ENCODE peak calls at places on chromosomes 7 and 10, in nine cellular contexts. One of them, this sample, is unnamed.

GRCh38 chr7:141366098-141366621 is 185.1 kb upstream of the AGK start:
- DNase-seq in NCI-H748 treated with DMSO at 0.1 percent for 48 hours: no peak
- DNase-seq in cerebellum: no peak
- DNase-seq in T-helper 2 cell: no peak
- DNase-seq in trophoblast cell: no peak
- DNase-seq in amniotic stem cell: no peak
- DNase-seq in left lobe of liver: no peak
- DNase-seq in NCI-H1436: no peak
- DNase-seq in iris pigment epithelial cell: no peak
- DNase-seq in this sample: no peak

GRCh38 chr7:112619343-112619742 is 138.6 kb downstream of the LSMEM1 start:
- DNase-seq in T-helper 2 cell: no peak
- DNase-seq in left lobe of liver: no peak
- DNase-seq in amniotic stem cell: no peak
- DNase-seq in NCI-H1436: no peak
- DNase-seq in iris pigment epithelial cell: no peak
- DNase-seq in NCI-H748 treated with DMSO at 0.1 percent for 48 hours: no peak
- DNase-seq in cerebellum: no peak
- DNase-seq in trophoblast cell: no peak
- DNase-seq in this sample: no peak

GRCh38 chr10:110845756-110846620 is 25.7 kb upstream of the PDCD4 start:
- DNase-seq in NCI-H1436: peak; percentile 89
- DNase-seq in iris pigment epithelial cell: no peak
- DNase-seq in trophoblast cell: no peak
- DNase-seq in left lobe of liver: peak; percentile 91
- DNase-seq in cerebellum: no peak
- DNase-seq in T-helper 2 cell: no peak
- DNase-seq in amniotic stem cell: no peak
- DNase-seq in NCI-H748 treated with DMSO at 0.1 percent for 48 hours: no peak
- DNase-seq in this sample: peak; percentile 45

GRCh38 chr7:75879771-75880184 is 944 bp downstream of the RHBDD2 start:
- DNase-seq in trophoblast cell: peak; percentile 81
- DNase-seq in iris pigment epithelial cell: peak; percentile 85
- DNase-seq in cerebellum: peak; percentile 23
- DNase-seq in amniotic stem cell: peak; percentile 4
- DNase-seq in left lobe of liver: no peak
- DNase-seq in NCI-H748 treated with DMSO at 0.1 percent for 48 hours: no peak
- DNase-seq in NCI-H1436: no peak
- DNase-seq in T-helper 2 cell: peak; percentile 95
- DNase-seq in this sample: no peak

GRCh38 chr7:50805425-50806130 is 22.9 kb upstream of the GRB10 start:
- DNase-seq in NCI-H1436: peak; percentile 24
- DNase-seq in trophoblast cell: no peak
- DNase-seq in left lobe of liver: no peak
- DNase-seq in amniotic stem cell: no peak
- DNase-seq in T-helper 2 cell: no peak
- DNase-seq in NCI-H748 treated with DMSO at 0.1 percent for 48 hours: no peak
- DNase-seq in cerebellum: no peak
- DNase-seq in iris pigment epithelial cell: no peak
- DNase-seq in this sample: no peak

GRCh38 chr7:50534690-50535290 is 30.4 kb downstream of the DDC start:
- DNase-seq in left lobe of liver: no peak
- DNase-seq in NCI-H748 treated with DMSO at 0.1 percent for 48 hours: no peak
- DNase-seq in T-helper 2 cell: peak; percentile 73
- DNase-seq in amniotic stem cell: peak; percentile 92
- DNase-seq in NCI-H1436: no peak
- DNase-seq in cerebellum: no peak
- DNase-seq in iris pigment epithelial cell: peak; percentile 99
- DNase-seq in trophoblast cell: peak; percentile 98
- DNase-seq in this sample: no peak

GRCh38 chr7:102222445-102222844 is 64.2 kb upstream of the SH2B2 start:
- DNase-seq in T-helper 2 cell: no peak
- DNase-seq in left lobe of liver: no peak
- DNase-seq in iris pigment epithelial cell: peak; percentile 23
- DNase-seq in amniotic stem cell: no peak
- DNase-seq in NCI-H748 treated with DMSO at 0.1 percent for 48 hours: no peak
- DNase-seq in cerebellum: no peak
- DNase-seq in NCI-H1436: no peak
- DNase-seq in trophoblast cell: peak; percentile 84
- DNase-seq in this sample: no peak

GRCh38 chr7:436367-437128 is 83.1 kb downstream of the PDGFA start:
- DNase-seq in cerebellum: no peak
- DNase-seq in trophoblast cell: no peak
- DNase-seq in amniotic stem cell: no peak
- DNase-seq in NCI-H1436: no peak
- DNase-seq in NCI-H748 treated with DMSO at 0.1 percent for 48 hours: no peak
- DNase-seq in left lobe of liver: no peak
- DNase-seq in T-helper 2 cell: no peak
- DNase-seq in iris pigment epithelial cell: no peak
- DNase-seq in this sample: no peak

GRCh38 chr10:47264797-47265281 is 35.2 kb upstream of the GDF10 start:
- DNase-seq in trophoblast cell: peak; percentile 10
- DNase-seq in left lobe of liver: peak; percentile 28
- DNase-seq in T-helper 2 cell: no peak
- DNase-seq in cerebellum: no peak
- DNase-seq in NCI-H1436: no peak
- DNase-seq in NCI-H748 treated with DMSO at 0.1 percent for 48 hours: no peak
- DNase-seq in amniotic stem cell: no peak
- DNase-seq in iris pigment epithelial cell: no peak
- DNase-seq in this sample: no peak

GRCh38 chr10:120948889-120949382 is 97.8 kb downstream of the WDR11 start:
- DNase-seq in cerebellum: peak; percentile 50
- DNase-seq in T-helper 2 cell: peak; percentile 71
- DNase-seq in iris pigment epithelial cell: peak; percentile 64
- DNase-seq in amniotic stem cell: peak; percentile 64
- DNase-seq in NCI-H1436: no peak
- DNase-seq in left lobe of liver: peak; percentile 58
- DNase-seq in trophoblast cell: peak; percentile 82
- DNase-seq in NCI-H748 treated with DMSO at 0.1 percent for 48 hours: no peak
- DNase-seq in this sample: no peak

GRCh38 chr7:24665564-24666294 is 91.5 kb downstream of the GSDME start:
- DNase-seq in iris pigment epithelial cell: peak; percentile 56
- DNase-seq in cerebellum: peak; percentile 5
- DNase-seq in amniotic stem cell: peak; percentile 14
- DNase-seq in T-helper 2 cell: peak; percentile 54
- DNase-seq in trophoblast cell: peak; percentile 72
- DNase-seq in left lobe of liver: no peak
- DNase-seq in NCI-H748 treated with DMSO at 0.1 percent for 48 hours: peak; percentile 57
- DNase-seq in NCI-H1436: peak; percentile 21
- DNase-seq in this sample: peak; percentile 57

GRCh38 chr10:119693262-119693957 is 32.4 kb upstream of the INPP5F start:
- DNase-seq in NCI-H1436: no peak
- DNase-seq in amniotic stem cell: no peak
- DNase-seq in left lobe of liver: no peak
- DNase-seq in iris pigment epithelial cell: peak; percentile 36
- DNase-seq in cerebellum: no peak
- DNase-seq in T-helper 2 cell: no peak
- DNase-seq in NCI-H748 treated with DMSO at 0.1 percent for 48 hours: no peak
- DNase-seq in trophoblast cell: no peak
- DNase-seq in this sample: no peak

GRCh38 chr7:137948845-137949330 is 53.0 kb downstream of the CREB3L2 start:
- DNase-seq in left lobe of liver: no peak
- DNase-seq in NCI-H748 treated with DMSO at 0.1 percent for 48 hours: no peak
- DNase-seq in iris pigment epithelial cell: no peak
- DNase-seq in cerebellum: no peak
- DNase-seq in T-helper 2 cell: no peak
- DNase-seq in amniotic stem cell: no peak
- DNase-seq in trophoblast cell: no peak
- DNase-seq in NCI-H1436: no peak
- DNase-seq in this sample: no peak

GRCh38 chr10:117188399-117188798 is 8.9 kb upstream of the KCNK18 start:
- DNase-seq in cerebellum: no peak
- DNase-seq in left lobe of liver: no peak
- DNase-seq in iris pigment epithelial cell: no peak
- DNase-seq in T-helper 2 cell: no peak
- DNase-seq in NCI-H1436: no peak
- DNase-seq in trophoblast cell: no peak
- DNase-seq in amniotic stem cell: no peak
- DNase-seq in NCI-H748 treated with DMSO at 0.1 percent for 48 hours: no peak
- DNase-seq in this sample: no peak

GRCh38 chr7:66641526-66641871 is 12.8 kb downstream of the KCTD7 start:
- DNase-seq in T-helper 2 cell: no peak
- DNase-seq in trophoblast cell: no peak
- DNase-seq in amniotic stem cell: no peak
- DNase-seq in iris pigment epithelial cell: no peak
- DNase-seq in cerebellum: no peak
- DNase-seq in left lobe of liver: no peak
- DNase-seq in NCI-H1436: no peak
- DNase-seq in NCI-H748 treated with DMSO at 0.1 percent for 48 hours: no peak
- DNase-seq in this sample: no peak

GRCh38 chr7:138000081-138000701 is 1.7 kb downstream of the CREB3L2 start:
- DNase-seq in left lobe of liver: peak; percentile 55
- DNase-seq in iris pigment epithelial cell: peak; percentile 97
- DNase-seq in NCI-H748 treated with DMSO at 0.1 percent for 48 hours: no peak
- DNase-seq in T-helper 2 cell: peak; percentile 11
- DNase-seq in trophoblast cell: peak; percentile 92
- DNase-seq in NCI-H1436: no peak
- DNase-seq in amniotic stem cell: peak; percentile 71
- DNase-seq in cerebellum: no peak
- DNase-seq in this sample: no peak

GRCh38 chr7:26155531-26156375 is 3.8 kb downstream of the NFE2L3 start:
- DNase-seq in cerebellum: no peak
- DNase-seq in iris pigment epithelial cell: peak; percentile 80
- DNase-seq in amniotic stem cell: no peak
- DNase-seq in left lobe of liver: no peak
- DNase-seq in T-helper 2 cell: no peak
- DNase-seq in NCI-H748 treated with DMSO at 0.1 percent for 48 hours: no peak
- DNase-seq in trophoblast cell: peak; percentile 44
- DNase-seq in NCI-H1436: no peak
- DNase-seq in this sample: no peak

GRCh38 chr7:80453699-80454340 is 58.0 kb downstream of the GNAT3 start:
- DNase-seq in iris pigment epithelial cell: peak; percentile 50
- DNase-seq in cerebellum: peak; percentile 25
- DNase-seq in left lobe of liver: no peak
- DNase-seq in amniotic stem cell: no peak
- DNase-seq in NCI-H1436: no peak
- DNase-seq in T-helper 2 cell: no peak
- DNase-seq in NCI-H748 treated with DMSO at 0.1 percent for 48 hours: peak; percentile 14
- DNase-seq in trophoblast cell: peak; percentile 22
- DNase-seq in this sample: peak; percentile 59

This sample was measured in NCI-H1092 treated with DMSO at 0.1 percent for 48 hours.